ENCODE peak calls at places on chromosomes 6 and 20, in five cellular contexts. R, P, Z, X and S are unnamed samples.

GRCh38 chr20:62523473-62524203 is 47.8 kb upstream of the GATA5 start:
- DNase-seq in R (no peak), P (no peak), Z (no peak), X (peak), S (no peak)

GRCh38 chr6:2625581-2625980 is 125.1 kb downstream of the MYLK4 start:
- DNase-seq in R (no peak), P (no peak), Z (no peak), X (no peak), S (no peak)

GRCh38 chr6:48061630-48062029 is 49.4 kb downstream of the PTCHD4 start:
- DNase-seq in R (no peak), P (no peak), Z (no peak), X (no peak), S (peak)

GRCh38 chr6:33850294-33850693 is 46.5 kb upstream of the MLN start:
- DNase-seq in R (no peak), P (no peak), Z (no peak), X (no peak), S (no peak)

GRCh38 chr20:4046926-4047325 is 31.6 kb upstream of the RNF24 start:
- DNase-seq in R (no peak), P (no peak), Z (no peak), X (no peak), S (no peak)

GRCh38 chr20:23135449-23136447 is 49.6 kb upstream of the CD93 start:
- DNase-seq in R (no peak), P (no peak), Z (peak), X (no peak), S (no peak)

GRCh38 chr6:104862456-104862855 is 2.7 kb upstream of the HACE1 start:
- DNase-seq in R (no peak), P (no peak), Z (no peak), X (no peak), S (no peak)

GRCh38 chr6:46347669-46348068 is 143.6 kb downstream of the RCAN2 start:
- DNase-seq in R (no peak), P (no peak), Z (no peak), X (no peak), S (no peak)

GRCh38 chr6:79947191-79948173 is at the start of gene ELOVL4:
- DNase-seq in R (no peak), P (peak), Z (peak), X (peak), S (peak)

GRCh38 chr6:11865926-11866325 is 87.3 kb upstream of the ADTRP start:
- DNase-seq in R (no peak), P (no peak), Z (no peak), X (no peak), S (no peak)

GRCh38 chr6:13614126-13614925 is 809 bp upstream of the NOL7 start:
- DNase-seq in R (no peak), P (peak), Z (peak), X (no peak), S (peak)

GRCh38 chr6:111597687-111598086 is 8.0 kb downstream of the TRAF3IP2 start:
- DNase-seq in R (no peak), P (no peak), Z (no peak), X (no peak), S (no peak)

GRCh38 chr6:5723905-5724691 is 282.6 kb downstream of the NRN1 start:
- DNase-seq in R (no peak), P (peak), Z (peak), X (peak), S (no peak)

GRCh38 chr20:62433655-62434054 is 6.3 kb upstream of the RBBP8NL start:
- DNase-seq in R (no peak), P (no peak), Z (no peak), X (no peak), S (no peak)

GRCh38 chr20:56542489-56543020 is 9.5 kb downstream of the FAM209B start:
- DNase-seq in R (no peak), P (no peak), Z (no peak), X (no peak), S (peak)

GRCh38 chr6:116145786-116146675 is 20.1 kb upstream of the COL10A1 start:
- DNase-seq in R (no peak), P (no peak), Z (no peak), X (no peak), S (no peak)

GRCh38 chr20:60224914-60225313 is 266.7 kb downstream of the CDH26 start:
- DNase-seq in R (no peak), P (no peak), Z (no peak), X (no peak), S (peak)

GRCh38 chr6:155093430-155093829 is 98.3 kb downstream of the TIAM2 start:
- DNase-seq in R (no peak), P (no peak), Z (no peak), X (no peak), S (no peak)

GRCh38 chr6:33416386-33417126 is 1.4 kb downstream of the CUTA start:
- DNase-seq in R (no peak), P (no peak), Z (no peak), X (no peak), S (no peak)

GRCh38 chr6:53107091-53107490 is 41.5 kb downstream of the GCM1 start:
- DNase-seq in R (no peak), P (no peak), Z (no peak), X (no peak), S (peak)

GRCh38 chr6:150191809-150192208 is 49.0 kb downstream of the PPP1R14C start:
- DNase-seq in R (no peak), P (no peak), Z (no peak), X (no peak), S (peak)

GRCh38 chr6:40755046-40755681 is 168.0 kb upstream of the LRFN2 start:
- DNase-seq in R (no peak), P (no peak), Z (no peak), X (no peak), S (peak)

GRCh38 chr20:57779401-57780003 is 69.7 kb upstream of the PMEPA1 start:
- DNase-seq in R (no peak), P (no peak), Z (peak), X (no peak), S (no peak)

GRCh38 chr6:7540595-7540994 is 876 bp upstream of the DSP start:
- DNase-seq in R (no peak), P (peak), Z (no peak), X (peak), S (peak)

GRCh38 chr6:34412054-34412453 is 13.8 kb downstream of the RPS10 start:
- DNase-seq in R (no peak), P (no peak), Z (no peak), X (no peak), S (no peak)

GRCh38 chr6:26394289-26394688 is 7.8 kb upstream of the BTN3A1 start:
- DNase-seq in R (no peak), P (peak), Z (no peak), X (no peak), S (peak)

GRCh38 chr6:100998111-100998510 is 117.0 kb upstream of the ASCC3 start:
- DNase-seq in R (peak), P (no peak), Z (no peak), X (no peak), S (no peak)

GRCh38 chr6:127834136-127834535 is 66.7 kb downstream of the THEMIS start:
- DNase-seq in R (no peak), P (no peak), Z (no peak), X (no peak), S (no peak)

GRCh38 chr6:105077592-105078463 is 102.0 kb downstream of the POPDC3 start:
- DNase-seq in R (no peak), P (no peak), Z (no peak), X (peak), S (peak)

GRCh38 chr6:136037885-136038460 is 186.5 kb downstream of the PDE7B start:
- DNase-seq in R (no peak), P (peak), Z (peak), X (no peak), S (peak)

GRCh38 chr6:10557886-10558285 is 36.7 kb downstream of the GCNT2 start:
- DNase-seq in R (no peak), P (no peak), Z (no peak), X (no peak), S (no peak)

GRCh38 chr6:7542065-7542877 is 800 bp downstream of the DSP start:
- DNase-seq in R (no peak), P (peak), Z (peak), X (peak), S (no peak)

GRCh38 chr20:9220874-9221547 is 152.1 kb downstream of the PLCB4 start:
- DNase-seq in R (no peak), P (peak), Z (no peak), X (no peak), S (peak)

GRCh38 chr20:63739129-63740069 is at the start of gene SLC2A4RG:
- DNase-seq in R (no peak), P (peak), Z (peak), X (peak), S (peak)

GRCh38 chr20:44918761-44919160 is 8.9 kb downstream of the PABPC1L start:
- DNase-seq in R (no peak), P (no peak), Z (no peak), X (no peak), S (no peak)

GRCh38 chr6:132227937-132228336 is 173.3 kb downstream of the MOXD1 start:
- DNase-seq in R (no peak), P (no peak), Z (no peak), X (no peak), S (no peak)

GRCh38 chr20:33070413-33071053 is 8.9 kb upstream of the BPIFB4 start:
- DNase-seq in R (no peak), P (no peak), Z (peak), X (no peak), S (no peak)

GRCh38 chr20:50534567-50534966 is 24.4 kb downstream of the PTPN1 start:
- DNase-seq in R (no peak), P (no peak), Z (no peak), X (no peak), S (peak)

GRCh38 chr6:70112686-70113570 is 190.0 kb downstream of the COL9A1 start:
- DNase-seq in R (no peak), P (peak), Z (no peak), X (no peak), S (no peak)

DNA sequence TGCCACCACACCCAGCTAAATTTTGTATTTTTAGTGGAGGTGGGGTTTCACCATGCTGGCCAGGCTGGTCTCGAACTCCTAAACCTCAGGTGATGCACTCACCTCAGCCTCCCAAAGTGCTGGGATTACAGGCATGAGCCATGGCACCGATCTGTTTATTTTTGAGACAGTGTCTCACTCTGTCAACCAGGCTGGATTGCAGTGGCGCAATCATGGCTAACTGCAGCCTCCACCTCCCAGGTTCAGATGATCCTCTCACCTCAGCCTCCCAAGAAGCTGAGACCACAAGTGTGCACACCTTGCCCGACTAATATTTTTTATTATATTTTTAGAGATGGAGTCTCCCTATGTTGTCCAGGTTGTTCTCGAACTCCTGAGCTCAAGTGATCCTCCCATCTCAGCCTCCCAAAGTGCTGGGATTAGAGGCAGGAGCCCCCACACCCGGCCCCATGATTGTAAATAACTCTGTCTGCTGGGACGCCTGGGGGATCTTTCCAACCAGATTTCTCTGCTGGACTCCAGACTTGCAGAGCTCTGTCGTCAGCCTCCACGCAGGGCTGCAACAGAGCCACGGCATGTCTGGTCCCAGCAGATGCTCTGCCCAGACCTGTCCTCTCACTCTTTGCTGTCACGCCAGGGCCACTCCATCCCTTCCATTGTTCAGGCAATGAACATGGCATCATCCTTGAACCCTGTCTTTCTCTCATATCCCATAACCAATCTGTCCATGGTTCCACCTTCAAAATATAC is 25.3 kb downstream of the SYNJ2 start:
- DNase-seq in R (no peak), P (no peak), Z (no peak), X (no peak), S (no peak)
- TF ChIP-seq CTCF in R (no peak), P (no peak), Z (no peak), X (no peak), S (no peak)

GRCh38 chr6:329888-330691 is 37.8 kb downstream of the DUSP22 start:
- DNase-seq in R (no peak), P (no peak), Z (peak), X (no peak), S (peak)
- TF ChIP-seq CTCF in R (no peak), P (no peak), Z (no peak), X (no peak), S (no peak)

GRCh38 chr6:43494321-43494720 is 15.8 kb downstream of the LRRC73 start:
- DNase-seq in R (no peak), P (no peak), Z (no peak), X (no peak), S (no peak)
- TF ChIP-seq CTCF in R (no peak), P (no peak), Z (no peak), X (no peak), S (no peak)

GRCh38 chr20:1105599-1106194 is 12.7 kb upstream of the PSMF1 start:
- DNase-seq in R (no peak), P (no peak), Z (no peak), X (no peak), S (no peak)

GRCh38 chr20:1107176-1107575 is 11.2 kb upstream of the PSMF1 start:
- DNase-seq in R (no peak), P (no peak), Z (no peak), X (no peak), S (no peak)

GRCh38 chr20:1103751-1104150 is 14.7 kb upstream of the PSMF1 start:
- DNase-seq in R (no peak), P (no peak), Z (no peak), X (no peak), S (no peak)

GRCh38 chr20:1112908-1113307 is 5.5 kb upstream of the PSMF1 start:
- DNase-seq in R (no peak), P (no peak), Z (no peak), X (no peak), S (no peak)

GRCh38 chr20:1108437-1108920 is 9.9 kb upstream of the PSMF1 start:
- DNase-seq in R (peak), P (peak), Z (peak), X (peak), S (peak)
- TF ChIP-seq CTCF in R (peak), P (peak), Z (peak), X (peak), S (peak)

DNA sequence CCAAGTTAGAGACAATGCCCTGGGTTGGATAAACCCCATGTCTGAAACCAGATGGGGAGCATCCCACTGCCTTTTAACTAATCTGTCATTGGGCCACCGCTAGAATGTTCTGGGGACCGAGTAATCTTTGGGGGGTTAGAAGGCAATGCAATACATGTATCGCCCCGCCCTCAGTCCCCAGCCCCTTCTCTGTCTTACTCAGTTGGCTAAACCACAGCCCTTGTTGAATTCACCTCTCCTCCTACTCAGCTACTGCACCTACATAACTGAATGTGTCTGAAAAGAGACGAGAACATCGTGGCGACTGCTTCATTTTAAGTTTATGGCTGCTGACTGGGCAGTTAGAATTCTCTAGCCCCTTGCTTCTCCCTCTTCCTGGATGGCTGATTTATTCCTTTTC is 15.1 kb upstream of the CCR6 start:
- DNase-seq in R (no peak), P (no peak), Z (no peak), X (no peak), S (no peak)
- TF ChIP-seq CTCF in R (no peak), P (no peak), Z (no peak), X (no peak), S (no peak)

DNA sequence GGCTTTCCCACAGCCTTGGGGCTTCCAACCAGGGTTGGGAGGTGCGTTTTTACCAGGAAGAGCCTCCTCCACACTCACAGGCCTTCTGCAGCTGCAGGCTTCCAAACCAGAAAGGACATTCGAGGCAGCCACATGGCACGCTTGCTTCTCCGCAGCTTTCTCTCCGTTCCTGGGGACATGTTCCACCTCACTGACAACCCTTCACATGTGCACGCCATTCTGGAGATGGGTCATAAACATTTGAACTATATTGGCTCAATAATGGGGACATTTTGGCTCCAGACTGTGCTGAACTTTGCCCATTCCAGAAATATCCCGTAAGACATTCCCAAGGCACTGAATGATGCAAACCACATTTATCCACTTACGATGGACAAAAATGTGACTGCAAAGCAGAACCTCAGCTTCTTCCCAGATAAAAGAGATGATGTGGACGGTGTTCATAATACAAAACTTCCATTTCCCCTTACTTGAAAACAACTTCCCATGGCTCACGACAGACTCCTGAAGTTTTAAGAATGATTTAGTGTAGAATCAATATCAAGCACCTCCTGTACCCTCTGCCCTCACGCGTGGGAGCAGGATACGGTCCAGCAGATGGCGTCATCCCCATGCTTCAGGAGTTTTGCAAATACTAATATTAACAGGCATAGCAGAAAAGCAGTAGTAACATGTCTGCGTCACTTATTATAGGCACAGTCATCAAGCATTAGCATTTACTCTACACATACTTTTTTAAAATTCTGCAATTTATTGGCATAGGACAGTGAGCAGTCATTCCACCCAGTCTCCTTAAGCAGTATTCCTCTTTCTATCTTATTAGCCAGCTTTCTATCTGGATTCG is 25.4 kb upstream of the FOXF2 start:
- DNase-seq in R (no peak), P (no peak), Z (no peak), X (no peak), S (peak)
- TF ChIP-seq CTCF in R (peak), P (no peak), Z (peak), X (peak), S (peak)